ENCODE peak calls at places on chromosomes 6 and 20, in seven cellular contexts. B is IMR-90, Z is H9, I is neuronal stem cell, Y is mesenchymal stem cell, G is H1, A is trophoblast cell. U is an unnamed sample.

GRCh38 chr20:13220857-13221297 is at the start of gene ISM1:
- DNase-seq in B (no peak), Z (peak; percentile 41), I (peak; percentile 41), Y (peak; percentile 14), G (no peak), A (peak; percentile 20), U (peak; percentile 10)

GRCh38 chr6:154622618-154623336 is 110.4 kb upstream of the SCAF8 start:
- DNase-seq in B (no peak), Z (no peak), I (no peak), Y (no peak), G (no peak), A (no peak), U (no peak)

GRCh38 chr20:41408131-41408789 is 41.6 kb upstream of the EMILIN3 start:
- DNase-seq in B (no peak), Z (no peak), I (no peak), Y (no peak), G (no peak), A (no peak), U (no peak)

GRCh38 chr6:84605308-84605707 is 159.1 kb downstream of the TBX18 start:
- DNase-seq in B (no peak), Z (no peak), I (no peak), Y (no peak), G (no peak), A (no peak), U (no peak)

GRCh38 chr6:126788961-126789365 is 329.5 kb upstream of the RSPO3 start:
- DNase-seq in B (no peak), Z (no peak), I (no peak), Y (no peak), G (no peak), A (no peak), U (no peak)

GRCh38 chr6:131949909-131950766 is 1.0 kb downstream of the CCN2 start:
- DNase-seq in B (peak; percentile 92), Z (peak; percentile 84), I (peak; percentile 69), Y (peak; percentile 93), G (no peak), A (peak; percentile 47), U (peak; percentile 91)

GRCh38 chr20:4117341-4117740 is 102.0 kb upstream of the RNF24 start:
- DNase-seq in B (no peak), Z (no peak), I (no peak), Y (no peak), G (no peak), A (no peak), U (no peak)

GRCh38 chr6:97077380-97077779 is 152.9 kb downstream of the KLHL32 start:
- DNase-seq in B (no peak), Z (no peak), I (no peak), Y (no peak), G (no peak), A (peak; percentile 51), U (peak; percentile 56)

GRCh38 chr6:53651764-53652401 is 13.7 kb downstream of the KLHL31 start:
- DNase-seq in B (peak; percentile 44), Z (peak; percentile 88), I (peak; percentile 61), Y (peak; percentile 66), G (peak; percentile 59), A (peak; percentile 94), U (peak; percentile 90)

GRCh38 chr20:47024461-47024937 is 129.9 kb downstream of the EYA2 start:
- DNase-seq in B (peak; percentile 77), Z (no peak), I (no peak), Y (no peak), G (no peak), A (no peak), U (no peak)

GRCh38 chr20:47018381-47018780 is 123.7 kb downstream of the EYA2 start:
- DNase-seq in B (no peak), Z (no peak), I (no peak), Y (no peak), G (no peak), A (no peak), U (no peak)

GRCh38 chr20:47019106-47019824 is 124.6 kb downstream of the EYA2 start:
- DNase-seq in B (peak; percentile 94), Z (no peak), I (no peak), Y (peak; percentile 6), G (no peak), A (no peak), U (no peak)

GRCh38 chr20:47020231-47020630 is 125.6 kb downstream of the EYA2 start:
- DNase-seq in B (peak; percentile 69), Z (no peak), I (no peak), Y (no peak), G (no peak), A (no peak), U (no peak)

GRCh38 chr20:47021850-47022249 is 127.2 kb downstream of the EYA2 start:
- DNase-seq in B (no peak), Z (no peak), I (no peak), Y (no peak), G (no peak), A (no peak), U (no peak)
- H2BK120ac ChIP-seq in B (no peak overlapping the region), Z (no peak overlapping the region), I (no peak overlapping the region), Y (no peak overlapping the region), G (no peak overlapping the region), A (no peak overlapping the region), U (no peak overlapping the region)

GRCh38 chr6:145603424-145603833 is 131.9 kb downstream of the EPM2A start:
- DNase-seq in B (no peak), Z (no peak), I (no peak), Y (no peak), G (no peak), A (no peak), U (no peak)

GRCh38 chr6:145602927-145603326 is 132.4 kb downstream of the EPM2A start:
- DNase-seq in B (no peak), Z (no peak), I (no peak), Y (no peak), G (no peak), A (no peak), U (no peak)

DNA sequence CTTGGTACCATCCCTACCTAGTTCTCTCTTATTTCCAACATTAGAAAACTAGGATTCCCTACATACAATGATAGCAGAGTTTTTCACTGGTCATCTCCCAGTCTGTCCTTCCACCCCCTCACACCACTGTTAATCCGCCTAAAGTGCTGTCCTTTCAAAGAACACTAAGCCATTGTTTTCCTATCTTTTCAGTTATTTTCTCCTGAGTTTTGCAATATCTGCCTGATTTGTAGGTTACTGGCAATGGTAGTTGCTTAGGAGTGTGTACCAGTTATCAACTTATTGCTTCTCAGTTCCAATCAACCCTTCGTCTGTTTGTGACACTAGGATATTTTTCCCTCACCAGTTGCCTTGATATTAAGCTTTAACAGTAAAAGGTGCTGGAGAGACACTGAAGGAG is 135.0 kb downstream of the EPM2A start:
- DNase-seq in B (no peak), Z (no peak), I (no peak), Y (no peak), G (no peak), A (no peak), U (no peak)
- H3K18ac ChIP-seq in B (no peak overlapping the region), Z (no peak overlapping the region), I (no peak overlapping the region), Y (no peak overlapping the region), G (no peak overlapping the region), A (no peak overlapping the region), U (no peak overlapping the region)

GRCh38 chr20:54083459-54083858 is 13.1 kb upstream of the BCAS1 start:
- DNase-seq in B (no peak), Z (no peak), I (no peak), Y (no peak), G (no peak), A (no peak), U (no peak)
- H3K4me2 ChIP-seq in B (no peak overlapping the region), Z (no peak overlapping the region), I (no peak overlapping the region), Y (no peak overlapping the region), G (no peak overlapping the region), A (no peak overlapping the region), U (no peak overlapping the region)

GRCh38 chr6:41599015-41599835 is 39.0 kb upstream of the MDFI start:
- DNase-seq in B (no peak), Z (peak; percentile 52), I (no peak), Y (no peak), G (no peak), A (no peak), U (no peak)

GRCh38 chr6:41598670-41599014 is 39.6 kb upstream of the MDFI start:
- DNase-seq in B (no peak), Z (no peak), I (no peak), Y (no peak), G (no peak), A (no peak), U (no peak)

GRCh38 chr6:41596096-41596685 is 42.1 kb upstream of the MDFI start:
- DNase-seq in B (no peak), Z (no peak), I (no peak), Y (no peak), G (no peak), A (no peak), U (no peak)

GRCh38 chr6:41596807-41597206 is 41.5 kb upstream of the MDFI start:
- DNase-seq in B (no peak), Z (no peak), I (no peak), Y (no peak), G (no peak), A (no peak), U (no peak)

DNA sequence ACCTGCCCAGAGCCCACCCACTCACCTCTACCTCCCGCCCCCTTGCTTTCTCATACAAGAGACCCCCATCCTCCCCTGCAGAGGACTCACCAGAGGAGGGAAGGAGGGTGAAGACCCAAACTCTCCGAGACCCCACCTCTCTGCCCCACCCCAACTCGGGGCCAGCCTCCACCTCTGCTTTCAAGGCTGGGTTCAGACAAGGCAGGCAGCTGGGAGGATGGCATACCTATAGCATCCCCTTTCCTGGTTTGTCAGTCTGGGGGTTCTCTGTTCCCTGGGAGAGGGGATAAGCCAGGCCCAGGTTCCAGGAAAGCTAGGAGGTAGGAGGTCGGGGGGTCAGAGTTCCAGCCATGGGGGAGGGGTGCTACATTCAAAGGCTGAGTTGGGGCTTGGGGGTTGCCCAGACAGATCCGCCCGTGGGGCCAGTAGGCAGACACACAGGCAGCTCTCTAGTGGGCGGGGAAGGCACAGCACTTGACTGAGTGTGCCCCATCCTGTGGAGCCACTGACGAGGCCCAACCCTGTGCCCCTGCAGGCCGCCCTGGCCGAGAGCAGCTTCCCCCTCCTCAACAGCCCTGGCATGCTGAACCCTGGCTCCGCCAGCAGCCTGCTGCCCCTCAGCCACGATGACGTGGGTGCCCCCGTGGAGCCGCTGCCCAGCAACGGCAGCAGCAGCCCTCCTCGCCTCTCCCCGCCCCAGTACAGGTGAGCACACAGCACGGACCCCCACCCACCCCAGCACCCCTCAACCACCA is 40.8 kb upstream of the MDFI start:
- DNase-seq in B (no peak), Z (peak; percentile 47), I (no peak), Y (no peak), G (no peak), A (no peak), U (no peak)
- H2BK120ac ChIP-seq in B (no peak overlapping the region), Z (no peak overlapping the region), I (no peak overlapping the region), Y (no peak overlapping the region), G (no peak overlapping the region), A (no peak overlapping the region), U (no peak overlapping the region)

DNA sequence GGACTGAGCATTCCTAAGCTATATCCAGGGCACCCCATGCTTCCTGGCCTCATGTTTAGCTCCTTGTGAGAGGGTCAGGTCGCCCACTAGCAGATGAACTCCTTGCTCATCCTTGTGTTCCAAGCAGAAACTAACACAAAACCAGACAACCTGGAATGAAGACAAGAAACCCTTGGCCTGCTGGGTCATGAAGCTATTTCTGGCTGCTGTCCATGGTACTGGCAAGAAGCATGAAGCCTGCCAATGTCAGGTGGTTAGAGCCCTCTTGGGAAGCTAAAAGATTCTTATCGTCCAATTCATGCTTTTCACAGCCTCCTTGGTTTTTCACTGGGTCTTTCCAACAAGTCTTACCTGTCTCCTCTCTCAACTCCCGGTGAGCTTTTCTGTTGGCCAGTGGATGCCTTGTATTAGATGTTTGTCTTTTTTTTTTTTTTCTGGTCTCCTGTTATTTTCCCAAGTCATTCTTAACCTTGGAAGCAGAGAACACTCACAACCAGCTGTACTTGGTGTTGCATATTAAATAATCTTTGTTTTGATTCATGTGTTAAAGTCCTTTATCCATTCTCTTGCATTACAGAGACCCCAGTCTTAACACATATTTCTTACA is 180.3 kb downstream of the ANKRD60 start:
- DNase-seq in B (peak; percentile 2), Z (peak; percentile 52), I (peak; percentile 64), Y (no peak), G (no peak), A (peak; percentile 54), U (peak; percentile 75)
- H3K18ac ChIP-seq in B (no peak overlapping the region), Z (no peak overlapping the region), I (no peak overlapping the region), Y (no peak overlapping the region), G (no peak overlapping the region), A (no peak overlapping the region), U (no peak overlapping the region)